ENCODE peak calls at places on chromosomes 2 and 18, in seven cellular contexts. One of them, this sample, is unnamed.

GRCh38 chr18:45728341-45729010 is 4.5 kb downstream of the SLC14A1 start:
- DNase-seq in ovary: no peak
- DNase-seq in effector memory CD8-positive, alpha-beta T cell: no peak
- DNase-seq in T-helper 2 cell: no peak
- DNase-seq in IMR-90: peak; percentile 56
- DNase-seq in foreskin keratinocyte: no peak
- DNase-seq in ELR: no peak
- DNase-seq in this sample: no peak

GRCh38 chr2:129910446-129911362 is 68.8 kb upstream of the RAB6C start:
- DNase-seq in ELR: no peak
- DNase-seq in T-helper 2 cell: no peak
- DNase-seq in IMR-90: no peak
- DNase-seq in ovary: no peak
- DNase-seq in effector memory CD8-positive, alpha-beta T cell: no peak
- DNase-seq in foreskin keratinocyte: no peak
- DNase-seq in this sample: peak; percentile 31

GRCh38 chr18:61676763-61677434 is 215.9 kb downstream of the RNF152 start:
- DNase-seq in IMR-90: peak; percentile 83
- DNase-seq in ovary: no peak
- DNase-seq in T-helper 2 cell: no peak
- DNase-seq in foreskin keratinocyte: no peak
- DNase-seq in effector memory CD8-positive, alpha-beta T cell: no peak
- DNase-seq in ELR: no peak
- DNase-seq in this sample: no peak

GRCh38 chr18:32389868-32390267 is 80.8 kb downstream of the GAREM1 start:
- DNase-seq in IMR-90: no peak
- DNase-seq in foreskin keratinocyte: no peak
- DNase-seq in effector memory CD8-positive, alpha-beta T cell: no peak
- DNase-seq in ovary: no peak
- DNase-seq in T-helper 2 cell: no peak
- DNase-seq in ELR: no peak
- DNase-seq in this sample: no peak

GRCh38 chr18:39701839-39702238 is 2136.2 kb upstream of the CELF4 start:
- DNase-seq in ELR: peak; percentile 64
- DNase-seq in IMR-90: peak; percentile 53
- DNase-seq in ovary: no peak
- DNase-seq in foreskin keratinocyte: peak; percentile 51
- DNase-seq in effector memory CD8-positive, alpha-beta T cell: no peak
- DNase-seq in T-helper 2 cell: no peak
- DNase-seq in this sample: no peak

GRCh38 chr2:42105330-42106256 is 57.8 kb downstream of the PKDCC start:
- DNase-seq in ELR: peak; percentile 33
- DNase-seq in ovary: no peak
- DNase-seq in foreskin keratinocyte: no peak
- DNase-seq in effector memory CD8-positive, alpha-beta T cell: peak; percentile 78
- DNase-seq in T-helper 2 cell: peak; percentile 59
- DNase-seq in IMR-90: no peak
- DNase-seq in this sample: no peak

GRCh38 chr2:144465723-144466122 is 54.2 kb downstream of the ZEB2 start:
- DNase-seq in ovary: no peak
- DNase-seq in T-helper 2 cell: no peak
- DNase-seq in effector memory CD8-positive, alpha-beta T cell: no peak
- DNase-seq in ELR: no peak
- DNase-seq in IMR-90: no peak
- DNase-seq in foreskin keratinocyte: no peak
- DNase-seq in this sample: no peak

GRCh38 chr2:69340101-69340775 is 46.8 kb downstream of the GFPT1 start:
- DNase-seq in effector memory CD8-positive, alpha-beta T cell: no peak
- DNase-seq in IMR-90: peak; percentile 56
- DNase-seq in T-helper 2 cell: no peak
- DNase-seq in ovary: no peak
- DNase-seq in ELR: no peak
- DNase-seq in foreskin keratinocyte: no peak
- DNase-seq in this sample: no peak

GRCh38 chr2:211674715-211675114 is 863.9 kb downstream of the ERBB4 start:
- DNase-seq in ovary: no peak
- DNase-seq in T-helper 2 cell: no peak
- DNase-seq in effector memory CD8-positive, alpha-beta T cell: no peak
- DNase-seq in ELR: no peak
- DNase-seq in foreskin keratinocyte: no peak
- DNase-seq in IMR-90: no peak
- DNase-seq in this sample: no peak

GRCh38 chr2:226354434-226354833 is 445.2 kb downstream of the IRS1 start:
- DNase-seq in T-helper 2 cell: no peak
- DNase-seq in ovary: no peak
- DNase-seq in IMR-90: peak; percentile 74
- DNase-seq in ELR: peak; percentile 12
- DNase-seq in effector memory CD8-positive, alpha-beta T cell: no peak
- DNase-seq in foreskin keratinocyte: peak; percentile 53
- DNase-seq in this sample: peak; percentile 75

GRCh38 chr2:145649061-145649460 is 1129.1 kb upstream of the ZEB2 start:
- DNase-seq in foreskin keratinocyte: no peak
- DNase-seq in T-helper 2 cell: no peak
- DNase-seq in ovary: no peak
- DNase-seq in ELR: no peak
- DNase-seq in effector memory CD8-positive, alpha-beta T cell: no peak
- DNase-seq in IMR-90: no peak
- DNase-seq in this sample: no peak

GRCh38 chr18:49021433-49022129 is 70.8 kb upstream of the SMAD7 start:
- DNase-seq in T-helper 2 cell: peak; percentile 10
- DNase-seq in IMR-90: peak; percentile 33
- DNase-seq in foreskin keratinocyte: peak; percentile 97
- DNase-seq in ELR: peak; percentile 48
- DNase-seq in effector memory CD8-positive, alpha-beta T cell: peak; percentile 12
- DNase-seq in ovary: no peak
- DNase-seq in this sample: peak; percentile 51

GRCh38 chr2:119174216-119174992 is 15.9 kb upstream of the C1QL2 start:
- DNase-seq in ovary: no peak
- DNase-seq in ELR: peak; percentile 53
- DNase-seq in IMR-90: no peak
- DNase-seq in foreskin keratinocyte: no peak
- DNase-seq in effector memory CD8-positive, alpha-beta T cell: peak; percentile 8
- DNase-seq in T-helper 2 cell: peak; percentile 24
- DNase-seq in this sample: no peak

This sample was measured in SJSA1.